ENCODE peak calls at places on chromosomes 5 and 9, in nine cellular contexts. J is stimulated activated CD4-positive, alpha-beta T cell treated with anti-CD3 and anti-CD28 coated beads, Interleukin-12 subunit alpha, Interleukin-12 subunit beta, amount 100 ng/mL, for 4 hours; S is iris pigment epithelial cell; X is LHCN-M2; B is stimulated activated CD8-positive, alpha-beta memory T cell treated with anti-CD3 and anti-CD28 coated beads, Interleukin-4, amount 100 ng/mL, for 1 hour; N is AG09319; Y is GM20000; I is nephron progenitor cell; D is putamen. C is an unnamed sample.

GRCh38 chr5:1547655-1548054 is 23.9 kb upstream of the LPCAT1 start:
- DNase-seq in J (no peak), S (no peak), X (no peak), B (no peak), N (no peak), Y (no peak), I (no peak), D (no peak), C (no peak)

GRCh38 chr5:128082551-128083032 is 974 bp upstream of the SLC12A2 start:
- DNase-seq in J (no peak), S (no peak), X (no peak), B (no peak), N (no peak), Y (no peak), I (no peak), D (no peak), C (no peak)

GRCh38 chr5:56409331-56410190 is 176.4 kb upstream of the ANKRD55 start:
- DNase-seq in J (no peak), S (peak; percentile 90), X (peak; percentile 79), B (no peak), N (peak; percentile 72), Y (no peak), I (no peak), D (peak; percentile 68), C (peak; percentile 74)

GRCh38 chr5:59709346-59709821 is 184.1 kb downstream of the PDE4D start:
- DNase-seq in J (no peak), S (no peak), X (peak; percentile 21), B (no peak), N (no peak), Y (no peak), I (no peak), D (no peak), C (no peak)

GRCh38 chr9:113299800-113300292 is 3.3 kb downstream of the RNF183 start:
- DNase-seq in J (no peak), S (no peak), X (no peak), B (no peak), N (no peak), Y (no peak), I (no peak), D (no peak), C (peak; percentile 52)

GRCh38 chr9:87108639-87109038 is 161.3 kb upstream of the GAS1 start:
- DNase-seq in J (no peak), S (no peak), X (no peak), B (no peak), N (no peak), Y (no peak), I (no peak), D (peak; percentile 64), C (no peak)

GRCh38 chr5:8906303-8906967 is 639.4 kb downstream of the SEMA5A start:
- DNase-seq in J (no peak), S (peak; percentile 86), X (peak; percentile 94), B (no peak), N (no peak), Y (no peak), I (no peak), D (no peak), C (no peak)

GRCh38 chr9:12933957-12934356 is 159.1 kb downstream of the LURAP1L start:
- DNase-seq in J (no peak), S (no peak), X (peak; percentile 82), B (no peak), N (no peak), Y (no peak), I (no peak), D (no peak), C (no peak)

GRCh38 chr5:179870403-179870903 is 11.8 kb upstream of the MRNIP start:
- DNase-seq in J (no peak), S (peak; percentile 45), X (peak; percentile 25), B (no peak), N (no peak), Y (no peak), I (peak; percentile 53), D (peak; percentile 28), C (peak; percentile 55)

GRCh38 chr5:32909207-32909606 is 198.1 kb downstream of the NPR3 start:
- DNase-seq in J (no peak), S (peak; percentile 69), X (peak; percentile 5), B (no peak), N (peak; percentile 12), Y (no peak), I (no peak), D (no peak), C (no peak)

GRCh38 chr9:129702563-129702962 is 37.1 kb downstream of the PRRX2 start:
- DNase-seq in J (no peak), S (peak; percentile 22), X (peak; percentile 80), B (no peak), N (peak; percentile 68), Y (no peak), I (no peak), D (no peak), C (no peak)